ENCODE peak calls at places on chromosomes 16 and 17, in seven cellular contexts. T, W, H, I, N, Y and G are unnamed samples.
A peak's percentile ranks its signal among the peaks of the same experiment; 100 is the strongest.

GRCh38 chr17:6110592-6110991 is 40.4 kb downstream of the WSCD1 start:
- DNase-seq in T (no peak), W (no peak), H (no peak), I (no peak), N (no peak), Y (peak; percentile 54), G (no peak)

GRCh38 chr17:596763-597644 is 117.6 kb downstream of the VPS53 start:
- DNase-seq in T (peak; percentile 75), W (no peak), H (no peak), I (no peak), N (no peak), Y (no peak), G (no peak)

GRCh38 chr17:2898255-2898926 is 102.2 kb downstream of the RAP1GAP2 start:
- DNase-seq in T (no peak), W (no peak), H (peak; percentile 88), I (no peak), N (no peak), Y (no peak), G (no peak)

GRCh38 chr16:11494433-11494832 is 92.3 kb downstream of the LITAF start:
- DNase-seq in T (no peak), W (no peak), H (no peak), I (no peak), N (no peak), Y (no peak), G (no peak)

GRCh38 chr17:44887971-44888955 is 11.0 kb downstream of the EFTUD2 start:
- DNase-seq in T (no peak), W (no peak), H (no peak), I (no peak), N (no peak), Y (no peak), G (peak; percentile 25)

GRCh38 chr16:4450430-4450829 is 24.0 kb downstream of the NMRAL1 start:
- DNase-seq in T (no peak), W (no peak), H (no peak), I (no peak), N (no peak), Y (no peak), G (no peak)

GRCh38 chr16:85006639-85007038 is 4.7 kb downstream of the ZDHHC7 start:
- DNase-seq in T (no peak), W (no peak), H (no peak), I (no peak), N (no peak), Y (no peak), G (no peak)

GRCh38 chr17:8275421-8276290 is 12.8 kb upstream of the RANGRF start:
- DNase-seq in T (no peak), W (no peak), H (no peak), I (no peak), N (no peak), Y (no peak), G (no peak)

GRCh38 chr17:2931901-2932300 is 131.5 kb downstream of the OR1D5 start:
- DNase-seq in T (no peak), W (no peak), H (peak; percentile 19), I (no peak), N (no peak), Y (no peak), G (no peak)

GRCh38 chr17:79440251-79440650 is 170.6 kb downstream of the RBFOX3 start:
- DNase-seq in T (no peak), W (no peak), H (no peak), I (no peak), N (no peak), Y (no peak), G (no peak)

GRCh38 chr16:52076332-52077115 is 470.4 kb downstream of the TOX3 start:
- DNase-seq in T (no peak), W (no peak), H (no peak), I (no peak), N (no peak), Y (no peak), G (no peak)

GRCh38 chr17:21452377-21453143 is 76.4 kb downstream of the KCNJ12 start:
- DNase-seq in T (peak; percentile 79), W (no peak), H (peak; percentile 58), I (peak; percentile 67), N (peak; percentile 79), Y (no peak), G (peak; percentile 62)

GRCh38 chr17:80113033-80113484 is 11.7 kb downstream of the GAA start:
- DNase-seq in T (no peak), W (no peak), H (no peak), I (no peak), N (no peak), Y (no peak), G (no peak)

GRCh38 chr16:81568749-81569087 is 124.1 kb downstream of the CMIP start:
- DNase-seq in T (no peak), W (no peak), H (no peak), I (no peak), N (no peak), Y (no peak), G (no peak)

GRCh38 chr17:31197991-31198390 is 99.0 kb downstream of the OMG start:
- DNase-seq in T (peak; percentile 41), W (no peak), H (no peak), I (no peak), N (no peak), Y (no peak), G (no peak)

GRCh38 chr16:58098207-58099096 is 30.7 kb downstream of the CFAP20 start:
- DNase-seq in T (peak; percentile 30), W (no peak), H (no peak), I (no peak), N (no peak), Y (no peak), G (no peak)

GRCh38 chr16:79272141-79272577 is 328.4 kb downstream of the MAF start:
- DNase-seq in T (no peak), W (peak; percentile 30), H (no peak), I (no peak), N (no peak), Y (no peak), G (no peak)

GRCh38 chr17:49872776-49873377 is 25.0 kb upstream of the TAC4 start:
- DNase-seq in T (no peak), W (no peak), H (no peak), I (no peak), N (peak; percentile 8), Y (no peak), G (no peak)

GRCh38 chr17:74873874-74874614 is 1.2 kb upstream of the FDXR start:
- DNase-seq in T (no peak), W (no peak), H (no peak), I (no peak), N (peak; percentile 59), Y (no peak), G (peak; percentile 7)

GRCh38 chr17:10050597-10051101 is 145.6 kb upstream of the RCVRN start:
- DNase-seq in T (peak; percentile 14), W (no peak), H (no peak), I (peak; percentile 75), N (no peak), Y (no peak), G (peak; percentile 71)

GRCh38 chr16:10878644-10879498 is 1.9 kb downstream of the CIITA start:
- DNase-seq in T (peak; percentile 8), W (no peak), H (peak; percentile 73), I (peak; percentile 67), N (peak; percentile 77), Y (peak; percentile 67), G (no peak)

GRCh38 chr16:70706948-70707465 is 21.2 kb upstream of the MTSS2 start:
- DNase-seq in T (peak; percentile 56), W (no peak), H (no peak), I (peak; percentile 59), N (no peak), Y (no peak), G (no peak)

GRCh38 chr16:6066601-6067000 is 969.0 kb upstream of the EEF2KMT start:
- DNase-seq in T (no peak), W (no peak), H (no peak), I (no peak), N (no peak), Y (no peak), G (no peak)

GRCh38 chr17:66834919-66835454 is at the start of gene CACNG5:
- DNase-seq in T (no peak), W (no peak), H (no peak), I (no peak), N (no peak), Y (peak; percentile 50), G (no peak)

GRCh38 chr17:16287563-16288027 is 65.7 kb downstream of the CENPV start:
- DNase-seq in T (peak; percentile 85), W (no peak), H (no peak), I (no peak), N (no peak), Y (peak; percentile 44), G (peak; percentile 56)

GRCh38 chr16:4566144-4566543 is 10.0 kb downstream of the C16orf96 start:
- DNase-seq in T (no peak), W (no peak), H (no peak), I (no peak), N (no peak), Y (no peak), G (no peak)

GRCh38 chr17:76271669-76272540 is 6.8 kb downstream of the UBALD2 start:
- DNase-seq in T (no peak), W (no peak), H (peak; percentile 88), I (no peak), N (peak; percentile 70), Y (peak; percentile 92), G (no peak)

GRCh38 chr16:10333321-10334032 is 52.4 kb upstream of the ATF7IP2 start:
- DNase-seq in T (no peak), W (no peak), H (no peak), I (no peak), N (no peak), Y (no peak), G (no peak)

GRCh38 chr17:600576-601301 is 113.9 kb downstream of the VPS53 start:
- DNase-seq in T (no peak), W (no peak), H (no peak), I (no peak), N (no peak), Y (no peak), G (no peak)

GRCh38 chr17:42246515-42246914 is 29.7 kb downstream of the STAT5B start:
- DNase-seq in T (peak; percentile 48), W (no peak), H (no peak), I (no peak), N (no peak), Y (no peak), G (no peak)

GRCh38 chr16:57628008-57628781 is at the start of gene ADGRG1:
- DNase-seq in T (peak; percentile 97), W (no peak), H (peak; percentile 82), I (peak; percentile 79), N (peak; percentile 88), Y (peak; percentile 53), G (peak; percentile 59)

GRCh38 chr17:37358098-37358829 is 17.5 kb upstream of the C17orf78 start:
- DNase-seq in T (peak; percentile 38), W (no peak), H (peak; percentile 72), I (peak; percentile 72), N (peak; percentile 70), Y (peak; percentile 73), G (peak; percentile 28)

GRCh38 chr17:28885951-28886350 is 11.6 kb downstream of the FLOT2 start:
- DNase-seq in T (no peak), W (no peak), H (no peak), I (no peak), N (no peak), Y (no peak), G (no peak)

GRCh38 chr16:75415169-75415908 is 18.0 kb downstream of the CFDP1 start:
- DNase-seq in T (peak; percentile 25), W (no peak), H (no peak), I (no peak), N (no peak), Y (no peak), G (no peak)

GRCh38 chr17:12911241-12911640 is 106.6 kb downstream of the ELAC2 start:
- DNase-seq in T (peak; percentile 27), W (no peak), H (no peak), I (no peak), N (no peak), Y (no peak), G (no peak)

GRCh38 chr16:7362231-7362630 is 29.6 kb downstream of the RBFOX1 start:
- DNase-seq in T (no peak), W (no peak), H (no peak), I (no peak), N (no peak), Y (no peak), G (no peak)

GRCh38 chr16:64481497-64481896 is 640.4 kb downstream of the CDH11 start:
- DNase-seq in T (no peak), W (no peak), H (no peak), I (no peak), N (no peak), Y (no peak), G (no peak)

GRCh38 chr16:1334739-1335138 is 1.3 kb downstream of the BAIAP3 start:
- DNase-seq in T (no peak), W (no peak), H (no peak), I (no peak), N (no peak), Y (no peak), G (no peak)